ENCODE peak calls at places on chromosomes 6 and 20, in eight cellular contexts. T is GM23338, Y is HepG2, M is HCT116, K is SK-N-SH, E is Panc1, B is K562, I is GM12878. O is an unnamed sample.

GRCh38 chr20:51534764-51535386 is 7.6 kb downstream of the NFATC2 start:
- DNase-seq in T (no peak), Y (no peak), M (no peak), K (no peak), E (no peak), B (no peak), I (no peak), O (peak)

GRCh38 chr20:49794336-49795124 is 18.1 kb upstream of the SLC9A8 start:
- DNase-seq in T (no peak), Y (no peak), M (no peak), K (no peak), E (no peak), B (no peak), I (no peak), O (no peak)

GRCh38 chr6:17473554-17473953 is 80.2 kb downstream of the CAP2 start:
- DNase-seq in T (no peak), Y (no peak), M (no peak), K (no peak), E (no peak), B (no peak), I (no peak), O (no peak)

GRCh38 chr6:158431036-158431435 is 118.8 kb downstream of the TULP4 start:
- DNase-seq in T (no peak), Y (no peak), M (no peak), K (no peak), E (no peak), B (no peak), I (no peak), O (no peak)

GRCh38 chr6:130997061-130997753 is 65.8 kb downstream of the EPB41L2 start:
- DNase-seq in T (no peak), Y (no peak), M (no peak), K (no peak), E (no peak), B (no peak), I (no peak), O (no peak)

GRCh38 chr6:1088441-1089001 is 223.4 kb upstream of the FOXQ1 start:
- DNase-seq in T (no peak), Y (no peak), M (no peak), K (no peak), E (no peak), B (no peak), I (no peak), O (no peak)

GRCh38 chr6:15370730-15371129 is 124.9 kb downstream of the JARID2 start:
- DNase-seq in T (no peak), Y (no peak), M (no peak), K (no peak), E (no peak), B (no peak), I (no peak), O (no peak)

GRCh38 chr6:80454197-80454596 is 347.7 kb downstream of the BCKDHB start:
- DNase-seq in T (no peak), Y (no peak), M (peak), K (no peak), E (no peak), B (no peak), I (peak), O (peak)

GRCh38 chr6:116175344-116175743 is 49.4 kb upstream of the COL10A1 start:
- DNase-seq in T (no peak), Y (no peak), M (no peak), K (no peak), E (no peak), B (no peak), I (no peak), O (no peak)

GRCh38 chr20:35618372-35619131 is 2.9 kb downstream of the SPAG4 start:
- DNase-seq in T (peak), Y (no peak), M (no peak), K (peak), E (no peak), B (no peak), I (no peak), O (no peak)

GRCh38 chr6:121881974-121882667 is 446.7 kb downstream of the GJA1 start:
- DNase-seq in T (no peak), Y (no peak), M (no peak), K (no peak), E (no peak), B (no peak), I (no peak), O (no peak)

GRCh38 chr6:33610779-33611421 is 10.2 kb upstream of the ITPR3 start:
- DNase-seq in T (peak), Y (peak), M (no peak), K (peak), E (no peak), B (no peak), I (no peak), O (no peak)

GRCh38 chr6:11142296-11143027 is 30.9 kb upstream of the ERVFRD-1 start:
- DNase-seq in T (no peak), Y (no peak), M (no peak), K (no peak), E (no peak), B (no peak), I (no peak), O (no peak)

GRCh38 chr6:108501559-108501958 is 59.2 kb upstream of the FOXO3 start:
- DNase-seq in T (no peak), Y (no peak), M (no peak), K (no peak), E (no peak), B (no peak), I (no peak), O (no peak)

GRCh38 chr6:108492131-108492766 is 68.5 kb upstream of the FOXO3 start:
- DNase-seq in T (peak), Y (peak), M (peak), K (peak), E (peak), B (peak), I (no peak), O (no peak)

GRCh38 chr6:108494434-108494833 is 66.3 kb upstream of the FOXO3 start:
- DNase-seq in T (no peak), Y (no peak), M (no peak), K (no peak), E (no peak), B (no peak), I (no peak), O (no peak)

GRCh38 chr6:108502826-108503225 is 57.9 kb upstream of the FOXO3 start:
- DNase-seq in T (no peak), Y (no peak), M (no peak), K (no peak), E (no peak), B (peak), I (no peak), O (peak)

GRCh38 chr6:108497883-108498282 is 62.8 kb upstream of the FOXO3 start:
- DNase-seq in T (peak), Y (peak), M (peak), K (peak), E (peak), B (peak), I (no peak), O (no peak)
- TF ChIP-seq POLR2AphosphoS5 in T (no peak), Y (no peak), M (no peak), K (no peak), E (no peak), B (no peak), I (no peak), O (no peak)

GRCh38 chr6:125285936-125286335 is 15.8 kb downstream of the HDDC2 start:
- DNase-seq in T (no peak), Y (no peak), M (no peak), K (no peak), E (no peak), B (no peak), I (no peak), O (no peak)
- TF ChIP-seq REST in T (no peak), Y (no peak), M (no peak), K (no peak), E (no peak), B (no peak), I (no peak), O (no peak)

GRCh38 chr6:41757931-41758640 is 10.9 kb upstream of the PGC start:
- DNase-seq in T (no peak), Y (no peak), M (no peak), K (no peak), E (no peak), B (no peak), I (no peak), O (no peak)
- H3K27ac ChIP-seq in T (no peak), Y (no peak), M (no peak), K (no peak), E (no peak), B (no peak), I (no peak), O (no peak)

GRCh38 chr20:62791301-62792181 is 4.7 kb upstream of the MRGBP start:
- DNase-seq in T (peak), Y (peak), M (peak), K (peak), E (peak), B (peak), I (no peak), O (peak)
- TF ChIP-seq POLR2AphosphoS5 in T (no peak), Y (no peak), M (peak), K (no peak), E (peak), B (no peak), I (no peak), O (no peak)